ENCODE peak calls at places on chromosomes 4 and X, in ten cellular contexts. A, T, F, E, H, R, X, I, V and W are unnamed samples.

GRCh38 chr4:6278801-6279197 is 9.1 kb downstream of the WFS1 start:
- DNase-seq in R (no peak), I (no peak), T (no peak), F (no peak), E (peak; percentile 2), A (no peak), H (peak; percentile 35), V (no peak), X (peak; percentile 14), W (no peak)

GRCh38 chr4:128649575-128650205 is 159.8 kb upstream of the JADE1 start:
- DNase-seq in I (peak; percentile 32), F (peak; percentile 45), X (no peak), R (no peak), E (no peak), A (no peak), V (no peak), H (peak; percentile 30), T (no peak), W (peak; percentile 50)

GRCh38 chr4:120754590-120754989 is 167.9 kb downstream of the PRDM5 start:
- DNase-seq in E (no peak), R (no peak), A (no peak), T (no peak), X (no peak), F (no peak), V (no peak), H (no peak), I (no peak), W (no peak)

GRCh38 chrX:47743504-47743903 is 84.5 kb upstream of the UXT start:
- DNase-seq in R (no peak), H (peak; percentile 11), V (no peak), A (peak; percentile 1), X (no peak), E (no peak), F (peak; percentile 8), I (no peak), T (no peak), W (no peak)

GRCh38 chr4:105637409-105638258 is 70.9 kb downstream of the INTS12 start:
- DNase-seq in X (no peak), F (peak; percentile 26), E (no peak), I (no peak), V (no peak), H (no peak), A (no peak), T (no peak), R (no peak), W (no peak)

GRCh38 chr4:18934197-18934596 is 912.6 kb upstream of the LCORL start:
- DNase-seq in E (no peak), H (no peak), T (no peak), R (no peak), F (peak; percentile 17), V (no peak), X (no peak), I (no peak), A (peak; percentile 22), W (no peak)

GRCh38 chr4:158968961-158969360 is 133.9 kb upstream of the RAPGEF2 start:
- DNase-seq in V (no peak), H (no peak), E (no peak), I (no peak), X (no peak), F (no peak), A (no peak), R (no peak), T (no peak), W (no peak)

GRCh38 chr4:188551156-188551555 is 411.9 kb downstream of the TRIML1 start:
- DNase-seq in R (no peak), V (no peak), X (no peak), T (no peak), I (no peak), H (no peak), E (no peak), F (no peak), A (no peak), W (no peak)

GRCh38 chr4:1043658-1044468 is 32.4 kb downstream of the FGFRL1 start:
- DNase-seq in V (peak; percentile 63), I (peak; percentile 98), R (no peak), A (peak; percentile 97), T (peak; percentile 4), H (peak; percentile 98), F (peak; percentile 95), E (peak; percentile 36), X (no peak), W (peak; percentile 95)

GRCh38 chrX:24259544-24260240 is 54.2 kb downstream of the SUPT20HL2 start:
- DNase-seq in F (peak; percentile 67), V (no peak), R (no peak), T (no peak), A (peak; percentile 37), X (peak; percentile 44), H (no peak), E (no peak), I (peak; percentile 34), W (peak; percentile 69)

GRCh38 chr4:92658318-92658717 is 354.6 kb downstream of the GRID2 start:
- DNase-seq in X (no peak), E (no peak), R (no peak), T (no peak), F (no peak), A (no peak), I (no peak), H (no peak), V (no peak), W (no peak)

GRCh38 chr4:166146806-166147540 is 273.9 kb downstream of the TLL1 start:
- DNase-seq in V (no peak), X (no peak), E (no peak), R (no peak), T (no peak), F (no peak), H (no peak), A (no peak), I (no peak), W (no peak)

GRCh38 chrX:23726196-23726595 is 16.9 kb downstream of the ACOT9 start:
- DNase-seq in A (no peak), E (no peak), H (no peak), V (no peak), R (no peak), X (no peak), F (no peak), I (no peak), T (no peak), W (no peak)

GRCh38 chrX:14697453-14697852 is 168.1 kb downstream of the GLRA2 start:
- DNase-seq in A (peak; percentile 43), V (peak; percentile 1), F (peak; percentile 11), H (no peak), X (peak; percentile 5), T (no peak), I (no peak), E (peak; percentile 26), R (no peak), W (peak; percentile 53)

GRCh38 chr4:6969826-6970800 is 60.5 kb downstream of the TBC1D14 start:
- DNase-seq in R (no peak), X (no peak), V (no peak), E (no peak), T (no peak), A (no peak), F (no peak), H (no peak), I (no peak), W (no peak)

GRCh38 chrX:154738013-154738738 is 12.7 kb downstream of the GAB3 start:
- DNase-seq in A (no peak), R (no peak), X (no peak), V (no peak), H (no peak), F (peak; percentile 68), I (no peak), T (no peak), E (peak; percentile 20), W (peak; percentile 52)

GRCh38 chrX:55522577-55523254 is 33.1 kb upstream of the USP51 start:
- DNase-seq in V (no peak), H (no peak), R (no peak), X (no peak), I (no peak), F (no peak), A (no peak), E (no peak), T (no peak), W (no peak)

GRCh38 chr4:77920371-77920770 is 57.7 kb downstream of the MRPL1 start:
- DNase-seq in A (no peak), X (no peak), R (no peak), H (no peak), I (no peak), V (no peak), T (no peak), E (no peak), F (peak; percentile 53), W (no peak)

GRCh38 chr4:23819041-23819511 is 70.8 kb downstream of the PPARGC1A start:
- DNase-seq in R (no peak), F (no peak), T (no peak), E (no peak), H (peak; percentile 9), A (peak; percentile 78), X (no peak), V (no peak), I (no peak), W (peak; percentile 2)

GRCh38 chrX:31061091-31061490 is 10.8 kb downstream of the FTHL17 start:
- DNase-seq in F (no peak), A (no peak), E (no peak), X (no peak), I (no peak), T (no peak), V (no peak), H (no peak), R (no peak), W (no peak)

GRCh38 chrX:126170715-126171114 is 4.6 kb upstream of the DCAF12L2 start:
- DNase-seq in X (no peak), I (no peak), T (no peak), F (no peak), R (no peak), A (no peak), E (no peak), H (no peak), V (no peak), W (no peak)

GRCh38 chr4:159390648-159391047 is 287.8 kb downstream of the RAPGEF2 start:
- DNase-seq in V (no peak), R (no peak), T (no peak), A (peak; percentile 93), F (peak; percentile 99), H (peak; percentile 98), X (no peak), E (no peak), I (peak; percentile 91), W (no peak)

GRCh38 chr4:80196259-80197131 is 808 bp upstream of the PRDM8 start:
- DNase-seq in X (no peak), A (no peak), V (no peak), I (no peak), R (no peak), E (no peak), F (no peak), T (no peak), H (no peak), W (no peak)

GRCh38 chr4:144178414-144178813 is 37.9 kb upstream of the GYPA start:
- DNase-seq in R (no peak), V (no peak), X (no peak), I (no peak), H (no peak), A (no peak), T (no peak), E (no peak), F (no peak), W (no peak)

GRCh38 chrX:17597836-17598434 is 139.4 kb upstream of the SCML1 start:
- DNase-seq in R (no peak), A (no peak), X (no peak), F (no peak), I (no peak), T (no peak), H (no peak), E (no peak), V (no peak), W (no peak)

GRCh38 chr4:10225096-10225495 is 108.5 kb upstream of the WDR1 start:
- DNase-seq in I (no peak), A (no peak), V (no peak), R (no peak), H (no peak), F (no peak), T (no peak), E (no peak), X (no peak), W (no peak)

GRCh38 chr4:98633159-98633558 is 25.3 kb downstream of the TSPAN5 start:
- DNase-seq in F (no peak), T (no peak), X (no peak), I (no peak), H (no peak), R (no peak), V (no peak), A (no peak), E (no peak), W (no peak)